ENCODE peak calls at places on chromosomes 6 and 20, in ten cellular contexts. One of them, this sample, is unnamed.

GRCh38 chr6:32982084-32982701 is 13.8 kb downstream of the BRD2 start:
- DNase-seq in activated effector memory CD4-positive, alpha-beta T cell treated with Interleukin-2 at 50 U/mL for 16 hours: no peak
- DNase-seq in brain microvascular endothelial cell: no peak
- DNase-seq in HEK293T: no peak
- DNase-seq in stimulated activated CD4-positive, alpha-beta T cell treated with anti-CD3 and anti-CD28 coated beads, Interleukin-1b, Interleukin-23, amount 100 ng/mL, for 48 hours: no peak
- DNase-seq in AML-193: peak
- DNase-seq in NCI-H1092: no peak
- DNase-seq in activated T-cell treated with anti-CD3 and anti-CD28 coated beads, Interleukin-2, amount 50 U/mL, for 72 hours: no peak
- DNase-seq in lung microvascular endothelial cell: no peak
- DNase-seq in lung: no peak
- DNase-seq in this sample: peak

GRCh38 chr6:96907498-96907897 is 9.8 kb upstream of the NDUFAF4 start:
- DNase-seq in activated effector memory CD4-positive, alpha-beta T cell treated with Interleukin-2 at 50 U/mL for 16 hours: no peak
- DNase-seq in brain microvascular endothelial cell: peak
- DNase-seq in HEK293T: no peak
- DNase-seq in stimulated activated CD4-positive, alpha-beta T cell treated with anti-CD3 and anti-CD28 coated beads, Interleukin-1b, Interleukin-23, amount 100 ng/mL, for 48 hours: peak
- DNase-seq in AML-193: no peak
- DNase-seq in NCI-H1092: no peak
- DNase-seq in activated T-cell treated with anti-CD3 and anti-CD28 coated beads, Interleukin-2, amount 50 U/mL, for 72 hours: peak
- DNase-seq in lung microvascular endothelial cell: no peak
- DNase-seq in lung: no peak
- DNase-seq in this sample: no peak

GRCh38 chr6:65289491-65289890 is 417.5 kb downstream of the EYS start:
- DNase-seq in activated effector memory CD4-positive, alpha-beta T cell treated with Interleukin-2 at 50 U/mL for 16 hours: no peak
- DNase-seq in brain microvascular endothelial cell: no peak
- DNase-seq in HEK293T: no peak
- DNase-seq in stimulated activated CD4-positive, alpha-beta T cell treated with anti-CD3 and anti-CD28 coated beads, Interleukin-1b, Interleukin-23, amount 100 ng/mL, for 48 hours: no peak
- DNase-seq in AML-193: no peak
- DNase-seq in NCI-H1092: no peak
- DNase-seq in activated T-cell treated with anti-CD3 and anti-CD28 coated beads, Interleukin-2, amount 50 U/mL, for 72 hours: no peak
- DNase-seq in lung microvascular endothelial cell: peak
- DNase-seq in lung: no peak
- DNase-seq in this sample: no peak

GRCh38 chr20:14820771-14821170 is 483.4 kb upstream of the FLRT3 start:
- DNase-seq in activated effector memory CD4-positive, alpha-beta T cell treated with Interleukin-2 at 50 U/mL for 16 hours: no peak
- DNase-seq in brain microvascular endothelial cell: peak
- DNase-seq in HEK293T: no peak
- DNase-seq in stimulated activated CD4-positive, alpha-beta T cell treated with anti-CD3 and anti-CD28 coated beads, Interleukin-1b, Interleukin-23, amount 100 ng/mL, for 48 hours: no peak
- DNase-seq in AML-193: no peak
- DNase-seq in NCI-H1092: peak
- DNase-seq in activated T-cell treated with anti-CD3 and anti-CD28 coated beads, Interleukin-2, amount 50 U/mL, for 72 hours: no peak
- DNase-seq in lung microvascular endothelial cell: peak
- DNase-seq in lung: no peak
- DNase-seq in this sample: peak

GRCh38 chr20:35088231-35088794 is 4.3 kb downstream of the TRPC4AP start:
- DNase-seq in activated effector memory CD4-positive, alpha-beta T cell treated with Interleukin-2 at 50 U/mL for 16 hours: no peak
- DNase-seq in brain microvascular endothelial cell: no peak
- DNase-seq in HEK293T: no peak
- DNase-seq in stimulated activated CD4-positive, alpha-beta T cell treated with anti-CD3 and anti-CD28 coated beads, Interleukin-1b, Interleukin-23, amount 100 ng/mL, for 48 hours: no peak
- DNase-seq in AML-193: peak
- DNase-seq in NCI-H1092: no peak
- DNase-seq in activated T-cell treated with anti-CD3 and anti-CD28 coated beads, Interleukin-2, amount 50 U/mL, for 72 hours: no peak
- DNase-seq in lung microvascular endothelial cell: peak
- DNase-seq in lung: no peak
- DNase-seq in this sample: no peak

GRCh38 chr6:74671558-74672025 is 534.3 kb downstream of the COL12A1 start:
- DNase-seq in activated effector memory CD4-positive, alpha-beta T cell treated with Interleukin-2 at 50 U/mL for 16 hours: no peak
- DNase-seq in brain microvascular endothelial cell: peak
- DNase-seq in HEK293T: no peak
- DNase-seq in stimulated activated CD4-positive, alpha-beta T cell treated with anti-CD3 and anti-CD28 coated beads, Interleukin-1b, Interleukin-23, amount 100 ng/mL, for 48 hours: no peak
- DNase-seq in AML-193: no peak
- DNase-seq in NCI-H1092: no peak
- DNase-seq in activated T-cell treated with anti-CD3 and anti-CD28 coated beads, Interleukin-2, amount 50 U/mL, for 72 hours: no peak
- DNase-seq in lung microvascular endothelial cell: no peak
- DNase-seq in lung: no peak
- DNase-seq in this sample: no peak

GRCh38 chr20:59792300-59792699 is 141.1 kb downstream of the SYCP2 start:
- DNase-seq in activated effector memory CD4-positive, alpha-beta T cell treated with Interleukin-2 at 50 U/mL for 16 hours: no peak
- DNase-seq in brain microvascular endothelial cell: no peak
- DNase-seq in HEK293T: no peak
- DNase-seq in stimulated activated CD4-positive, alpha-beta T cell treated with anti-CD3 and anti-CD28 coated beads, Interleukin-1b, Interleukin-23, amount 100 ng/mL, for 48 hours: no peak
- DNase-seq in AML-193: no peak
- DNase-seq in NCI-H1092: no peak
- DNase-seq in activated T-cell treated with anti-CD3 and anti-CD28 coated beads, Interleukin-2, amount 50 U/mL, for 72 hours: no peak
- DNase-seq in lung microvascular endothelial cell: no peak
- DNase-seq in lung: no peak
- DNase-seq in this sample: no peak

GRCh38 chr6:7166410-7167293 is 58.9 kb downstream of the RREB1 start:
- DNase-seq in activated effector memory CD4-positive, alpha-beta T cell treated with Interleukin-2 at 50 U/mL for 16 hours: no peak
- DNase-seq in brain microvascular endothelial cell: peak
- DNase-seq in HEK293T: no peak
- DNase-seq in stimulated activated CD4-positive, alpha-beta T cell treated with anti-CD3 and anti-CD28 coated beads, Interleukin-1b, Interleukin-23, amount 100 ng/mL, for 48 hours: no peak
- DNase-seq in AML-193: peak
- DNase-seq in NCI-H1092: no peak
- DNase-seq in activated T-cell treated with anti-CD3 and anti-CD28 coated beads, Interleukin-2, amount 50 U/mL, for 72 hours: no peak
- DNase-seq in lung microvascular endothelial cell: no peak
- DNase-seq in lung: no peak
- DNase-seq in this sample: no peak

GRCh38 chr6:94245395-94245794 is 826.0 kb upstream of the EPHA7 start:
- DNase-seq in activated effector memory CD4-positive, alpha-beta T cell treated with Interleukin-2 at 50 U/mL for 16 hours: no peak
- DNase-seq in brain microvascular endothelial cell: no peak
- DNase-seq in HEK293T: no peak
- DNase-seq in stimulated activated CD4-positive, alpha-beta T cell treated with anti-CD3 and anti-CD28 coated beads, Interleukin-1b, Interleukin-23, amount 100 ng/mL, for 48 hours: no peak
- DNase-seq in AML-193: no peak
- DNase-seq in NCI-H1092: no peak
- DNase-seq in activated T-cell treated with anti-CD3 and anti-CD28 coated beads, Interleukin-2, amount 50 U/mL, for 72 hours: no peak
- DNase-seq in lung microvascular endothelial cell: no peak
- DNase-seq in lung: no peak
- DNase-seq in this sample: no peak

GRCh38 chr6:71197267-71197666 is 91.3 kb upstream of the OGFRL1 start:
- DNase-seq in activated effector memory CD4-positive, alpha-beta T cell treated with Interleukin-2 at 50 U/mL for 16 hours: no peak
- DNase-seq in brain microvascular endothelial cell: peak
- DNase-seq in HEK293T: no peak
- DNase-seq in stimulated activated CD4-positive, alpha-beta T cell treated with anti-CD3 and anti-CD28 coated beads, Interleukin-1b, Interleukin-23, amount 100 ng/mL, for 48 hours: no peak
- DNase-seq in AML-193: no peak
- DNase-seq in NCI-H1092: no peak
- DNase-seq in activated T-cell treated with anti-CD3 and anti-CD28 coated beads, Interleukin-2, amount 50 U/mL, for 72 hours: no peak
- DNase-seq in lung microvascular endothelial cell: no peak
- DNase-seq in lung: no peak
- DNase-seq in this sample: no peak

GRCh38 chr6:22194188-22194921 is 102.5 kb downstream of the PRL start:
- DNase-seq in activated effector memory CD4-positive, alpha-beta T cell treated with Interleukin-2 at 50 U/mL for 16 hours: no peak
- DNase-seq in brain microvascular endothelial cell: no peak
- DNase-seq in HEK293T: no peak
- DNase-seq in stimulated activated CD4-positive, alpha-beta T cell treated with anti-CD3 and anti-CD28 coated beads, Interleukin-1b, Interleukin-23, amount 100 ng/mL, for 48 hours: no peak
- DNase-seq in AML-193: no peak
- DNase-seq in NCI-H1092: no peak
- DNase-seq in activated T-cell treated with anti-CD3 and anti-CD28 coated beads, Interleukin-2, amount 50 U/mL, for 72 hours: no peak
- DNase-seq in lung microvascular endothelial cell: peak
- DNase-seq in lung: no peak
- DNase-seq in this sample: no peak

GRCh38 chr6:24339932-24340331 is 17.9 kb downstream of the DCDC2 start:
- DNase-seq in activated effector memory CD4-positive, alpha-beta T cell treated with Interleukin-2 at 50 U/mL for 16 hours: no peak
- DNase-seq in brain microvascular endothelial cell: no peak
- DNase-seq in HEK293T: no peak
- DNase-seq in stimulated activated CD4-positive, alpha-beta T cell treated with anti-CD3 and anti-CD28 coated beads, Interleukin-1b, Interleukin-23, amount 100 ng/mL, for 48 hours: no peak
- DNase-seq in AML-193: no peak
- DNase-seq in NCI-H1092: no peak
- DNase-seq in activated T-cell treated with anti-CD3 and anti-CD28 coated beads, Interleukin-2, amount 50 U/mL, for 72 hours: no peak
- DNase-seq in lung microvascular endothelial cell: no peak
- DNase-seq in lung: no peak
- DNase-seq in this sample: no peak

GRCh38 chr6:24520929-24521546 is 26.3 kb downstream of the ALDH5A1 start:
- DNase-seq in activated effector memory CD4-positive, alpha-beta T cell treated with Interleukin-2 at 50 U/mL for 16 hours: no peak
- DNase-seq in brain microvascular endothelial cell: peak
- DNase-seq in HEK293T: peak
- DNase-seq in stimulated activated CD4-positive, alpha-beta T cell treated with anti-CD3 and anti-CD28 coated beads, Interleukin-1b, Interleukin-23, amount 100 ng/mL, for 48 hours: peak
- DNase-seq in AML-193: peak
- DNase-seq in NCI-H1092: no peak
- DNase-seq in activated T-cell treated with anti-CD3 and anti-CD28 coated beads, Interleukin-2, amount 50 U/mL, for 72 hours: peak
- DNase-seq in lung microvascular endothelial cell: peak
- DNase-seq in lung: peak
- DNase-seq in this sample: no peak

GRCh38 chr20:57310821-57311514 is 18.6 kb upstream of the SPO11 start:
- DNase-seq in activated effector memory CD4-positive, alpha-beta T cell treated with Interleukin-2 at 50 U/mL for 16 hours: no peak
- DNase-seq in brain microvascular endothelial cell: no peak
- DNase-seq in HEK293T: no peak
- DNase-seq in stimulated activated CD4-positive, alpha-beta T cell treated with anti-CD3 and anti-CD28 coated beads, Interleukin-1b, Interleukin-23, amount 100 ng/mL, for 48 hours: no peak
- DNase-seq in AML-193: no peak
- DNase-seq in NCI-H1092: no peak
- DNase-seq in activated T-cell treated with anti-CD3 and anti-CD28 coated beads, Interleukin-2, amount 50 U/mL, for 72 hours: no peak
- DNase-seq in lung microvascular endothelial cell: no peak
- DNase-seq in lung: no peak
- DNase-seq in this sample: no peak

GRCh38 chr6:84280030-84280429 is 52.6 kb upstream of the CEP162 start:
- DNase-seq in activated effector memory CD4-positive, alpha-beta T cell treated with Interleukin-2 at 50 U/mL for 16 hours: no peak
- DNase-seq in brain microvascular endothelial cell: peak
- DNase-seq in HEK293T: no peak
- DNase-seq in stimulated activated CD4-positive, alpha-beta T cell treated with anti-CD3 and anti-CD28 coated beads, Interleukin-1b, Interleukin-23, amount 100 ng/mL, for 48 hours: no peak
- DNase-seq in AML-193: no peak
- DNase-seq in NCI-H1092: no peak
- DNase-seq in activated T-cell treated with anti-CD3 and anti-CD28 coated beads, Interleukin-2, amount 50 U/mL, for 72 hours: no peak
- DNase-seq in lung microvascular endothelial cell: no peak
- DNase-seq in lung: no peak
- DNase-seq in this sample: no peak

GRCh38 chr6:81309841-81310240 is 442.6 kb downstream of the TENT5A start:
- DNase-seq in activated effector memory CD4-positive, alpha-beta T cell treated with Interleukin-2 at 50 U/mL for 16 hours: no peak
- DNase-seq in brain microvascular endothelial cell: no peak
- DNase-seq in HEK293T: no peak
- DNase-seq in stimulated activated CD4-positive, alpha-beta T cell treated with anti-CD3 and anti-CD28 coated beads, Interleukin-1b, Interleukin-23, amount 100 ng/mL, for 48 hours: no peak
- DNase-seq in AML-193: no peak
- DNase-seq in NCI-H1092: no peak
- DNase-seq in activated T-cell treated with anti-CD3 and anti-CD28 coated beads, Interleukin-2, amount 50 U/mL, for 72 hours: no peak
- DNase-seq in lung microvascular endothelial cell: no peak
- DNase-seq in lung: no peak
- DNase-seq in this sample: no peak

GRCh38 chr6:1296079-1296478 is 15.8 kb upstream of the FOXQ1 start:
- DNase-seq in activated effector memory CD4-positive, alpha-beta T cell treated with Interleukin-2 at 50 U/mL for 16 hours: no peak
- DNase-seq in brain microvascular endothelial cell: no peak
- DNase-seq in HEK293T: no peak
- DNase-seq in stimulated activated CD4-positive, alpha-beta T cell treated with anti-CD3 and anti-CD28 coated beads, Interleukin-1b, Interleukin-23, amount 100 ng/mL, for 48 hours: no peak
- DNase-seq in AML-193: no peak
- DNase-seq in NCI-H1092: no peak
- DNase-seq in activated T-cell treated with anti-CD3 and anti-CD28 coated beads, Interleukin-2, amount 50 U/mL, for 72 hours: no peak
- DNase-seq in lung microvascular endothelial cell: no peak
- DNase-seq in lung: no peak
- DNase-seq in this sample: no peak

GRCh38 chr6:56734334-56734733 is 91.6 kb upstream of the DST start:
- DNase-seq in activated effector memory CD4-positive, alpha-beta T cell treated with Interleukin-2 at 50 U/mL for 16 hours: no peak
- DNase-seq in brain microvascular endothelial cell: no peak
- DNase-seq in HEK293T: no peak
- DNase-seq in stimulated activated CD4-positive, alpha-beta T cell treated with anti-CD3 and anti-CD28 coated beads, Interleukin-1b, Interleukin-23, amount 100 ng/mL, for 48 hours: no peak
- DNase-seq in AML-193: peak
- DNase-seq in NCI-H1092: no peak
- DNase-seq in activated T-cell treated with anti-CD3 and anti-CD28 coated beads, Interleukin-2, amount 50 U/mL, for 72 hours: no peak
- DNase-seq in lung microvascular endothelial cell: no peak
- DNase-seq in lung: no peak
- DNase-seq in this sample: no peak

GRCh38 chr6:136977075-136977474 is 55.0 kb downstream of the SLC35D3 start:
- DNase-seq in activated effector memory CD4-positive, alpha-beta T cell treated with Interleukin-2 at 50 U/mL for 16 hours: no peak
- DNase-seq in brain microvascular endothelial cell: no peak
- DNase-seq in HEK293T: no peak
- DNase-seq in stimulated activated CD4-positive, alpha-beta T cell treated with anti-CD3 and anti-CD28 coated beads, Interleukin-1b, Interleukin-23, amount 100 ng/mL, for 48 hours: no peak
- DNase-seq in AML-193: no peak
- DNase-seq in NCI-H1092: no peak
- DNase-seq in activated T-cell treated with anti-CD3 and anti-CD28 coated beads, Interleukin-2, amount 50 U/mL, for 72 hours: no peak
- DNase-seq in lung microvascular endothelial cell: no peak
- DNase-seq in lung: no peak
- DNase-seq in this sample: no peak

GRCh38 chr6:15368873-15369272 is 123.0 kb downstream of the JARID2 start:
- DNase-seq in activated effector memory CD4-positive, alpha-beta T cell treated with Interleukin-2 at 50 U/mL for 16 hours: no peak
- DNase-seq in brain microvascular endothelial cell: no peak
- DNase-seq in HEK293T: no peak
- DNase-seq in stimulated activated CD4-positive, alpha-beta T cell treated with anti-CD3 and anti-CD28 coated beads, Interleukin-1b, Interleukin-23, amount 100 ng/mL, for 48 hours: no peak
- DNase-seq in AML-193: no peak
- DNase-seq in NCI-H1092: no peak
- DNase-seq in activated T-cell treated with anti-CD3 and anti-CD28 coated beads, Interleukin-2, amount 50 U/mL, for 72 hours: no peak
- DNase-seq in lung microvascular endothelial cell: no peak
- DNase-seq in lung: no peak
- DNase-seq in this sample: no peak

GRCh38 chr6:38391206-38391908 is 248.4 kb downstream of the BTBD9 start:
- DNase-seq in activated effector memory CD4-positive, alpha-beta T cell treated with Interleukin-2 at 50 U/mL for 16 hours: no peak
- DNase-seq in brain microvascular endothelial cell: no peak
- DNase-seq in HEK293T: no peak
- DNase-seq in stimulated activated CD4-positive, alpha-beta T cell treated with anti-CD3 and anti-CD28 coated beads, Interleukin-1b, Interleukin-23, amount 100 ng/mL, for 48 hours: no peak
- DNase-seq in AML-193: no peak
- DNase-seq in NCI-H1092: no peak
- DNase-seq in activated T-cell treated with anti-CD3 and anti-CD28 coated beads, Interleukin-2, amount 50 U/mL, for 72 hours: no peak
- DNase-seq in lung microvascular endothelial cell: no peak
- DNase-seq in lung: no peak
- DNase-seq in this sample: no peak

GRCh38 chr6:83258517-83258916 is 65.4 kb downstream of the RWDD2A start:
- DNase-seq in activated effector memory CD4-positive, alpha-beta T cell treated with Interleukin-2 at 50 U/mL for 16 hours: no peak
- DNase-seq in brain microvascular endothelial cell: peak
- DNase-seq in HEK293T: no peak
- DNase-seq in stimulated activated CD4-positive, alpha-beta T cell treated with anti-CD3 and anti-CD28 coated beads, Interleukin-1b, Interleukin-23, amount 100 ng/mL, for 48 hours: no peak
- DNase-seq in AML-193: no peak
- DNase-seq in NCI-H1092: no peak
- DNase-seq in activated T-cell treated with anti-CD3 and anti-CD28 coated beads, Interleukin-2, amount 50 U/mL, for 72 hours: no peak
- DNase-seq in lung microvascular endothelial cell: no peak
- DNase-seq in lung: no peak
- DNase-seq in this sample: no peak

GRCh38 chr6:64012351-64013060 is 376.9 kb downstream of the PHF3 start:
- DNase-seq in activated effector memory CD4-positive, alpha-beta T cell treated with Interleukin-2 at 50 U/mL for 16 hours: no peak
- DNase-seq in brain microvascular endothelial cell: peak
- DNase-seq in HEK293T: peak
- DNase-seq in stimulated activated CD4-positive, alpha-beta T cell treated with anti-CD3 and anti-CD28 coated beads, Interleukin-1b, Interleukin-23, amount 100 ng/mL, for 48 hours: no peak
- DNase-seq in AML-193: no peak
- DNase-seq in NCI-H1092: peak
- DNase-seq in activated T-cell treated with anti-CD3 and anti-CD28 coated beads, Interleukin-2, amount 50 U/mL, for 72 hours: no peak
- DNase-seq in lung microvascular endothelial cell: peak
- DNase-seq in lung: no peak
- DNase-seq in this sample: peak

GRCh38 chr6:158630944-158631616 is 13.5 kb downstream of the DYNLT1 start:
- DNase-seq in activated effector memory CD4-positive, alpha-beta T cell treated with Interleukin-2 at 50 U/mL for 16 hours: no peak
- DNase-seq in brain microvascular endothelial cell: peak
- DNase-seq in HEK293T: no peak
- DNase-seq in stimulated activated CD4-positive, alpha-beta T cell treated with anti-CD3 and anti-CD28 coated beads, Interleukin-1b, Interleukin-23, amount 100 ng/mL, for 48 hours: no peak
- DNase-seq in AML-193: no peak
- DNase-seq in NCI-H1092: no peak
- DNase-seq in activated T-cell treated with anti-CD3 and anti-CD28 coated beads, Interleukin-2, amount 50 U/mL, for 72 hours: no peak
- DNase-seq in lung microvascular endothelial cell: no peak
- DNase-seq in lung: no peak
- DNase-seq in this sample: no peak

GRCh38 chr6:146892613-146893401 is 294.0 kb downstream of the ADGB start:
- DNase-seq in activated effector memory CD4-positive, alpha-beta T cell treated with Interleukin-2 at 50 U/mL for 16 hours: no peak
- DNase-seq in brain microvascular endothelial cell: peak
- DNase-seq in HEK293T: no peak
- DNase-seq in stimulated activated CD4-positive, alpha-beta T cell treated with anti-CD3 and anti-CD28 coated beads, Interleukin-1b, Interleukin-23, amount 100 ng/mL, for 48 hours: no peak
- DNase-seq in AML-193: peak
- DNase-seq in NCI-H1092: no peak
- DNase-seq in activated T-cell treated with anti-CD3 and anti-CD28 coated beads, Interleukin-2, amount 50 U/mL, for 72 hours: no peak
- DNase-seq in lung microvascular endothelial cell: peak
- DNase-seq in lung: no peak
- DNase-seq in this sample: no peak

GRCh38 chr6:48141975-48142374 is 31.0 kb upstream of the PTCHD4 start:
- DNase-seq in activated effector memory CD4-positive, alpha-beta T cell treated with Interleukin-2 at 50 U/mL for 16 hours: no peak
- DNase-seq in brain microvascular endothelial cell: no peak
- DNase-seq in HEK293T: no peak
- DNase-seq in stimulated activated CD4-positive, alpha-beta T cell treated with anti-CD3 and anti-CD28 coated beads, Interleukin-1b, Interleukin-23, amount 100 ng/mL, for 48 hours: no peak
- DNase-seq in AML-193: no peak
- DNase-seq in NCI-H1092: no peak
- DNase-seq in activated T-cell treated with anti-CD3 and anti-CD28 coated beads, Interleukin-2, amount 50 U/mL, for 72 hours: no peak
- DNase-seq in lung microvascular endothelial cell: no peak
- DNase-seq in lung: no peak
- DNase-seq in this sample: no peak

GRCh38 chr6:48986803-48987202 is 476.2 kb downstream of the MMUT start:
- DNase-seq in activated effector memory CD4-positive, alpha-beta T cell treated with Interleukin-2 at 50 U/mL for 16 hours: no peak
- DNase-seq in brain microvascular endothelial cell: no peak
- DNase-seq in HEK293T: no peak
- DNase-seq in stimulated activated CD4-positive, alpha-beta T cell treated with anti-CD3 and anti-CD28 coated beads, Interleukin-1b, Interleukin-23, amount 100 ng/mL, for 48 hours: no peak
- DNase-seq in AML-193: no peak
- DNase-seq in NCI-H1092: no peak
- DNase-seq in activated T-cell treated with anti-CD3 and anti-CD28 coated beads, Interleukin-2, amount 50 U/mL, for 72 hours: no peak
- DNase-seq in lung microvascular endothelial cell: no peak
- DNase-seq in lung: no peak
- DNase-seq in this sample: peak

GRCh38 chr6:46103437-46103836 is 26.4 kb upstream of the ENPP4 start:
- DNase-seq in activated effector memory CD4-positive, alpha-beta T cell treated with Interleukin-2 at 50 U/mL for 16 hours: no peak
- DNase-seq in brain microvascular endothelial cell: no peak
- DNase-seq in HEK293T: no peak
- DNase-seq in stimulated activated CD4-positive, alpha-beta T cell treated with anti-CD3 and anti-CD28 coated beads, Interleukin-1b, Interleukin-23, amount 100 ng/mL, for 48 hours: no peak
- DNase-seq in AML-193: no peak
- DNase-seq in NCI-H1092: no peak
- DNase-seq in activated T-cell treated with anti-CD3 and anti-CD28 coated beads, Interleukin-2, amount 50 U/mL, for 72 hours: no peak
- DNase-seq in lung microvascular endothelial cell: no peak
- DNase-seq in lung: no peak
- DNase-seq in this sample: no peak